ENCODE peak calls at places on chromosomes 5 and 9, in six cellular contexts. One of them, this sample, is unnamed.

GRCh38 chr9:125125523-125125922 is 17.8 kb downstream of the SCAI start:
- DNase-seq in nephron progenitor cell: no peak
- DNase-seq in choroid plexus epithelial cell: no peak
- DNase-seq in cardiac muscle cell: no peak
- DNase-seq in GM12865: no peak
- DNase-seq in AG09309: no peak
- DNase-seq in this sample: no peak

GRCh38 chr5:24644757-24645156 is at the start of gene CDH10:
- DNase-seq in nephron progenitor cell: peak
- DNase-seq in AG09309: no peak
- DNase-seq in cardiac muscle cell: peak
- DNase-seq in GM12865: no peak
- DNase-seq in choroid plexus epithelial cell: peak
- DNase-seq in this sample: no peak

GRCh38 chr5:135950611-135951010 is 4.2 kb downstream of the LECT2 start:
- DNase-seq in nephron progenitor cell: no peak
- DNase-seq in AG09309: no peak
- DNase-seq in GM12865: no peak
- DNase-seq in choroid plexus epithelial cell: peak
- DNase-seq in cardiac muscle cell: no peak
- DNase-seq in this sample: no peak

GRCh38 chr5:171309526-171310333 is 682 bp downstream of the TLX3 start:
- DNase-seq in choroid plexus epithelial cell: no peak
- DNase-seq in cardiac muscle cell: no peak
- DNase-seq in GM12865: no peak
- DNase-seq in nephron progenitor cell: peak
- DNase-seq in AG09309: no peak
- DNase-seq in this sample: no peak

GRCh38 chr9:113331780-113332179 is 8.3 kb downstream of the WDR31 start:
- DNase-seq in nephron progenitor cell: no peak
- DNase-seq in AG09309: no peak
- DNase-seq in cardiac muscle cell: no peak
- DNase-seq in choroid plexus epithelial cell: no peak
- DNase-seq in GM12865: no peak
- DNase-seq in this sample: no peak

GRCh38 chr5:102749416-102750021 is 5.6 kb upstream of the PAM start:
- DNase-seq in AG09309: no peak
- DNase-seq in cardiac muscle cell: no peak
- DNase-seq in nephron progenitor cell: no peak
- DNase-seq in GM12865: no peak
- DNase-seq in choroid plexus epithelial cell: no peak
- DNase-seq in this sample: no peak

GRCh38 chr9:1883004-1883403 is 132.1 kb upstream of the SMARCA2 start:
- DNase-seq in nephron progenitor cell: no peak
- DNase-seq in choroid plexus epithelial cell: no peak
- DNase-seq in cardiac muscle cell: no peak
- DNase-seq in GM12865: no peak
- DNase-seq in AG09309: no peak
- DNase-seq in this sample: no peak

GRCh38 chr5:113489299-113489698 is 1.0 kb upstream of the MCC start:
- DNase-seq in AG09309: peak
- DNase-seq in nephron progenitor cell: no peak
- DNase-seq in GM12865: peak
- DNase-seq in choroid plexus epithelial cell: peak
- DNase-seq in cardiac muscle cell: peak
- DNase-seq in this sample: peak

GRCh38 chr5:15525679-15526275 is 25.8 kb downstream of the FBXL7 start:
- DNase-seq in choroid plexus epithelial cell: peak
- DNase-seq in cardiac muscle cell: peak
- DNase-seq in nephron progenitor cell: no peak
- DNase-seq in AG09309: no peak
- DNase-seq in GM12865: no peak
- DNase-seq in this sample: no peak

GRCh38 chr5:135328128-135328687 is 70.8 kb downstream of the MACROH2A1 start:
- DNase-seq in cardiac muscle cell: no peak
- DNase-seq in nephron progenitor cell: no peak
- DNase-seq in AG09309: no peak
- DNase-seq in choroid plexus epithelial cell: no peak
- DNase-seq in GM12865: no peak
- DNase-seq in this sample: no peak

GRCh38 chr5:73272351-73272750 is 99.4 kb downstream of the TMEM174 start:
- DNase-seq in cardiac muscle cell: no peak
- DNase-seq in GM12865: no peak
- DNase-seq in nephron progenitor cell: no peak
- DNase-seq in choroid plexus epithelial cell: no peak
- DNase-seq in AG09309: no peak
- DNase-seq in this sample: no peak

GRCh38 chr9:9749591-9749990 is 863.2 kb downstream of the PTPRD start:
- DNase-seq in cardiac muscle cell: no peak
- DNase-seq in GM12865: no peak
- DNase-seq in choroid plexus epithelial cell: no peak
- DNase-seq in nephron progenitor cell: no peak
- DNase-seq in AG09309: no peak
- DNase-seq in this sample: no peak

GRCh38 chr5:36202521-36202961 is 39.2 kb downstream of the NADK2 start:
- DNase-seq in AG09309: peak
- DNase-seq in cardiac muscle cell: peak
- DNase-seq in GM12865: no peak
- DNase-seq in choroid plexus epithelial cell: peak
- DNase-seq in nephron progenitor cell: no peak
- DNase-seq in this sample: no peak

GRCh38 chr9:6645153-6646027 is at the start of gene GLDC:
- DNase-seq in GM12865: peak
- DNase-seq in AG09309: no peak
- DNase-seq in cardiac muscle cell: peak
- DNase-seq in nephron progenitor cell: peak
- DNase-seq in choroid plexus epithelial cell: no peak
- DNase-seq in this sample: no peak

GRCh38 chr5:145510324-145510723 is 324.8 kb downstream of the PRELID2 start:
- DNase-seq in cardiac muscle cell: peak
- DNase-seq in nephron progenitor cell: no peak
- DNase-seq in AG09309: no peak
- DNase-seq in choroid plexus epithelial cell: peak
- DNase-seq in GM12865: no peak
- DNase-seq in this sample: no peak

GRCh38 chr5:16863380-16864007 is 72.6 kb downstream of the MYO10 start:
- DNase-seq in GM12865: no peak
- DNase-seq in nephron progenitor cell: no peak
- DNase-seq in cardiac muscle cell: no peak
- DNase-seq in choroid plexus epithelial cell: peak
- DNase-seq in AG09309: no peak
- DNase-seq in this sample: no peak

GRCh38 chr5:80198399-80198798 is 57.4 kb downstream of the SERINC5 start:
- DNase-seq in choroid plexus epithelial cell: no peak
- DNase-seq in GM12865: no peak
- DNase-seq in AG09309: no peak
- DNase-seq in nephron progenitor cell: no peak
- DNase-seq in cardiac muscle cell: peak
- DNase-seq in this sample: no peak

GRCh38 chr5:83509535-83509934 is 38.0 kb downstream of the VCAN start:
- DNase-seq in cardiac muscle cell: peak
- DNase-seq in GM12865: no peak
- DNase-seq in AG09309: no peak
- DNase-seq in nephron progenitor cell: no peak
- DNase-seq in choroid plexus epithelial cell: peak
- DNase-seq in this sample: no peak

GRCh38 chr9:127128341-127129072 is 6.1 kb upstream of the ANGPTL2 start:
- DNase-seq in cardiac muscle cell: peak
- DNase-seq in choroid plexus epithelial cell: no peak
- DNase-seq in GM12865: no peak
- DNase-seq in AG09309: no peak
- DNase-seq in nephron progenitor cell: no peak
- DNase-seq in this sample: no peak

GRCh38 chr9:72037571-72037970 is 22.8 kb downstream of the C9orf57 start:
- DNase-seq in AG09309: no peak
- DNase-seq in nephron progenitor cell: no peak
- DNase-seq in choroid plexus epithelial cell: no peak
- DNase-seq in GM12865: no peak
- DNase-seq in cardiac muscle cell: no peak
- DNase-seq in this sample: no peak

GRCh38 chr5:127040779-127041520 is 10.6 kb upstream of the MARCHF3 start:
- DNase-seq in nephron progenitor cell: no peak
- DNase-seq in cardiac muscle cell: peak
- DNase-seq in GM12865: no peak
- DNase-seq in choroid plexus epithelial cell: peak
- DNase-seq in AG09309: no peak
- DNase-seq in this sample: no peak

GRCh38 chr9:131986576-131986975 is 93.1 kb downstream of the MED27 start:
- DNase-seq in AG09309: peak
- DNase-seq in choroid plexus epithelial cell: no peak
- DNase-seq in nephron progenitor cell: no peak
- DNase-seq in cardiac muscle cell: no peak
- DNase-seq in GM12865: no peak
- DNase-seq in this sample: no peak

GRCh38 chr9:88267283-88267682 is 121.0 kb upstream of the SPIN1 start:
- DNase-seq in choroid plexus epithelial cell: no peak
- DNase-seq in AG09309: no peak
- DNase-seq in GM12865: no peak
- DNase-seq in nephron progenitor cell: no peak
- DNase-seq in cardiac muscle cell: no peak
- DNase-seq in this sample: no peak

GRCh38 chr9:99809586-99810357 is 11.9 kb upstream of the NR4A3 start:
- DNase-seq in nephron progenitor cell: no peak
- DNase-seq in GM12865: no peak
- DNase-seq in cardiac muscle cell: no peak
- DNase-seq in choroid plexus epithelial cell: no peak
- DNase-seq in AG09309: no peak
- DNase-seq in this sample: no peak

GRCh38 chr5:175288048-175288621 is 155.8 kb downstream of the DRD1 start:
- DNase-seq in choroid plexus epithelial cell: peak
- DNase-seq in GM12865: no peak
- DNase-seq in AG09309: peak
- DNase-seq in cardiac muscle cell: peak
- DNase-seq in nephron progenitor cell: no peak
- DNase-seq in this sample: no peak

GRCh38 chr5:16937503-16938161 is 1.5 kb upstream of the MYO10 start:
- DNase-seq in choroid plexus epithelial cell: no peak
- DNase-seq in GM12865: no peak
- DNase-seq in nephron progenitor cell: no peak
- DNase-seq in AG09309: no peak
- DNase-seq in cardiac muscle cell: no peak
- DNase-seq in this sample: no peak

DNA sequence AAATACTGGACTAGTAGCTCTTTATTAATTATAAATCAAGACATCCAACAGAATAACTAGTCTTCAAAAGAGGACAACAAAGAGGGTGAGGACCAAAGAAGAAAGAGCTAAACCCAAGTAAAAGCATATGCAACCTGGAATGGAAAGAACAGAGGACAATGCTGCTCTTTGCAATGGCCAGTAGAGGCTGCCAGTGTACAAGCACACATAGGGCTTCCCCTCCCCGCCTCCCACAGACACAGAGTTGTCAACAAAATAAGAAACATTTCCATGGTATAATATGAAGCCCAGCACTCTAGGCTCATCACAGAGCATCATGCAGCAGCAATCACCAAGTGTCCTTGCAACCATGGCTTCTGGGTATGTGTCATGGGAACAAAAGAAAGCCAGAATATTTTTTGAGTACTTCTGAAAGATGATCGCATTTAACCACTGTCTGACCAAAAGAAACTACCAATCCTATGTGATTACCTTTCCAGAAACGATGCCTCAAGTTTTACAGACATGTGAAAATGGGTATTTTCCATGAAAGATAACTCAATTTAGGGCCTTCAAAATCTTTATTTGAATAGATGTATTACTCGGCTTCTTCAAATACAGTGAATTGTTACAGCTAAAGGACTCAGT is 58.1 kb downstream of the RFX3 start:
- DNase-seq in GM12865: peak
- DNase-seq in choroid plexus epithelial cell: peak
- DNase-seq in cardiac muscle cell: peak
- DNase-seq in nephron progenitor cell: peak
- DNase-seq in AG09309: peak
- DNase-seq in this sample: peak
- TF ChIP-seq CTCF in GM12865: peak
- TF ChIP-seq CTCF in choroid plexus epithelial cell: peak
- TF ChIP-seq CTCF in cardiac muscle cell: peak
- TF ChIP-seq CTCF in nephron progenitor cell: peak
- TF ChIP-seq CTCF in AG09309: peak
- TF ChIP-seq CTCF in this sample: peak

DNA sequence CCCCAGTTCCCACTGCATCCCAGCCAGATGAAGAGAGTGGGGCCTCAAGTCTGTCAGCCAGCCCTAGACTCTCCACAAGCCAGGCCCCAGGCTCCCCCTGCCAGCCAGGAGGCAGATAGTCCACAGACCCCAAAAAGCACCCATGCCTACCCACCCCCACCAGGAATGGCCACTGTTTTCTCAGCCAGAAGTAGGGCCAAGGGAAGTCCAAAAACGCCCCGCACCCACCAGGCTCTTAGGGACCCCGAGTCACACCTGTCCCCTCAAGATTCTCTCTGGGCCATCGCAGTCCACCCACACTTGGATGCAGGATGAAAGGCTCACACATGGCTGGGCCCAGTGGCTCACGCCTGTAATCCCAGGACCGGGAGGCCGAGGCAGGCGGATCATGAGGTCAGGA is 96.7 kb upstream of the PHYKPL start:
- DNase-seq in cardiac muscle cell: no peak
- DNase-seq in choroid plexus epithelial cell: no peak
- DNase-seq in nephron progenitor cell: no peak
- DNase-seq in AG09309: no peak
- DNase-seq in GM12865: no peak
- DNase-seq in this sample: peak
- TF ChIP-seq CTCF in cardiac muscle cell: no peak
- TF ChIP-seq CTCF in choroid plexus epithelial cell: no peak
- TF ChIP-seq CTCF in nephron progenitor cell: no peak
- TF ChIP-seq CTCF in AG09309: no peak
- TF ChIP-seq CTCF in GM12865: no peak
- TF ChIP-seq CTCF in this sample: no peak

GRCh38 chr5:163569284-163569683 is 63.9 kb downstream of the MAT2B start:
- DNase-seq in cardiac muscle cell: peak
- DNase-seq in GM12865: no peak
- DNase-seq in choroid plexus epithelial cell: peak
- DNase-seq in nephron progenitor cell: no peak
- DNase-seq in AG09309: no peak
- DNase-seq in this sample: no peak
- TF ChIP-seq CTCF in cardiac muscle cell: peak
- TF ChIP-seq CTCF in GM12865: no peak
- TF ChIP-seq CTCF in choroid plexus epithelial cell: peak
- TF ChIP-seq CTCF in nephron progenitor cell: no peak
- TF ChIP-seq CTCF in AG09309: peak
- TF ChIP-seq CTCF in this sample: no peak

GRCh38 chr9:109182550-109182939 is 15.5 kb upstream of the FRRS1L start:
- DNase-seq in AG09309: no peak
- DNase-seq in GM12865: no peak
- DNase-seq in nephron progenitor cell: no peak
- DNase-seq in cardiac muscle cell: no peak
- DNase-seq in choroid plexus epithelial cell: no peak
- DNase-seq in this sample: no peak

GRCh38 chr9:109181284-109181683 is 14.2 kb upstream of the FRRS1L start:
- DNase-seq in choroid plexus epithelial cell: no peak
- DNase-seq in GM12865: peak
- DNase-seq in nephron progenitor cell: no peak
- DNase-seq in AG09309: no peak
- DNase-seq in cardiac muscle cell: no peak
- DNase-seq in this sample: no peak

GRCh38 chr9:109186857-109187256 is 19.8 kb upstream of the FRRS1L start:
- DNase-seq in AG09309: no peak
- DNase-seq in GM12865: no peak
- DNase-seq in choroid plexus epithelial cell: no peak
- DNase-seq in cardiac muscle cell: no peak
- DNase-seq in nephron progenitor cell: no peak
- DNase-seq in this sample: no peak

GRCh38 chr9:109179801-109180523 is 12.9 kb upstream of the FRRS1L start:
- DNase-seq in AG09309: no peak
- DNase-seq in cardiac muscle cell: no peak
- DNase-seq in choroid plexus epithelial cell: no peak
- DNase-seq in nephron progenitor cell: no peak
- DNase-seq in GM12865: no peak
- DNase-seq in this sample: no peak

GRCh38 chr9:109182940-109183798 is 16.1 kb upstream of the FRRS1L start:
- DNase-seq in GM12865: peak
- DNase-seq in cardiac muscle cell: peak
- DNase-seq in AG09309: no peak
- DNase-seq in choroid plexus epithelial cell: peak
- DNase-seq in nephron progenitor cell: peak
- DNase-seq in this sample: no peak
- TF ChIP-seq CTCF in GM12865: peak
- TF ChIP-seq CTCF in cardiac muscle cell: peak
- TF ChIP-seq CTCF in AG09309: peak
- TF ChIP-seq CTCF in choroid plexus epithelial cell: peak
- TF ChIP-seq CTCF in nephron progenitor cell: peak
- TF ChIP-seq CTCF in this sample: no peak

This sample was measured in CD14-positive monocyte.